ENCODE peak calls at places on chromosomes 4 and X, in four cellular contexts. O, Z, K and Q are unnamed samples.

GRCh38 chrX:55638933-55639332 is 15.7 kb downstream of the FOXR2 start:
- DNase-seq in K (no peak), Z (no peak), O (no peak), Q (no peak)

GRCh38 chr4:37243722-37244582 is 591 bp upstream of the NWD2 start:
- DNase-seq in O (no peak), Z (peak), K (no peak), Q (peak)

GRCh38 chr4:2837904-2838496 is 5.6 kb upstream of the ADD1 start:
- DNase-seq in Z (no peak), O (peak), K (no peak), Q (no peak)

GRCh38 chr4:143482753-143483362 is 30.6 kb upstream of the SMARCA5 start:
- DNase-seq in K (peak), O (peak), Z (peak), Q (peak)

GRCh38 chr4:187006189-187006618 is 282.5 kb upstream of the FAT1 start:
- DNase-seq in O (no peak), Z (no peak), K (peak), Q (no peak)

GRCh38 chr4:72352746-72353145 is 216.3 kb downstream of the ADAMTS3 start:
- DNase-seq in K (no peak), Z (no peak), O (no peak), Q (no peak)

GRCh38 chr4:176044589-176044951 is 21.1 kb upstream of the WDR17 start:
- DNase-seq in O (no peak), K (no peak), Z (no peak), Q (no peak)

GRCh38 chrX:14923761-14924160 is 50.5 kb downstream of the MOSPD2 start:
- DNase-seq in Z (no peak), K (no peak), O (peak), Q (no peak)

GRCh38 chrX:124383367-124383766 is 37.0 kb downstream of the SH2D1A start:
- DNase-seq in O (no peak), K (no peak), Z (no peak), Q (no peak)

GRCh38 chr4:167290684-167291083 is 56.4 kb upstream of the SPOCK3 start:
- DNase-seq in Z (no peak), O (no peak), K (no peak), Q (no peak)

GRCh38 chr4:7020290-7020689 is 22.9 kb upstream of the TADA2B start:
- DNase-seq in Z (no peak), K (no peak), O (no peak), Q (no peak)

GRCh38 chr4:151227731-151228130 is 49.2 kb upstream of the PRSS48 start:
- DNase-seq in K (peak), O (peak), Z (no peak), Q (no peak)

GRCh38 chrX:17291141-17291900 is 83.7 kb upstream of the NHS start:
- DNase-seq in O (no peak), K (no peak), Z (no peak), Q (no peak)

GRCh38 chr4:158255727-158256324 is 45.5 kb downstream of the TMEM144 start:
- DNase-seq in Z (no peak), K (peak), O (peak), Q (peak)

GRCh38 chr4:137823007-137823406 is 290.7 kb upstream of the PCDH18 start:
- DNase-seq in O (no peak), K (no peak), Z (no peak), Q (no peak)

GRCh38 chrX:132831336-132831973 is 127.0 kb downstream of the HS6ST2 start:
- DNase-seq in K (no peak), O (no peak), Z (no peak), Q (no peak)

GRCh38 chr4:126458993-126459392 is 1144.2 kb downstream of the FAT4 start:
- DNase-seq in O (no peak), K (peak), Z (no peak), Q (no peak)

GRCh38 chr4:60400599-60400998 is 799.5 kb upstream of the ADGRL3 start:
- DNase-seq in Z (no peak), O (no peak), K (no peak), Q (no peak)

GRCh38 chr4:7537853-7538252 is 103.1 kb upstream of the PSAPL1 start:
- DNase-seq in Z (no peak), K (no peak), O (no peak), Q (no peak)

GRCh38 chr4:43316813-43317212 is 424.3 kb downstream of the GRXCR1 start:
- DNase-seq in K (no peak), O (no peak), Z (no peak), Q (no peak)

GRCh38 chr4:184506527-184507121 is 32.3 kb upstream of the IRF2 start:
- DNase-seq in O (no peak), Z (peak), K (no peak), Q (no peak)

GRCh38 chr4:89298788-89299152 is 8.8 kb downstream of the GPRIN3 start:
- DNase-seq in O (peak), K (no peak), Z (no peak), Q (no peak)

GRCh38 chr4:173935622-173936405 is 347.7 kb downstream of the FBXO8 start:
- DNase-seq in O (no peak), Z (no peak), K (peak), Q (no peak)

GRCh38 chrX:49309401-49309981 is 6.0 kb downstream of the GAGE10 start:
- DNase-seq in Z (no peak), O (peak), K (no peak), Q (no peak)

GRCh38 chr4:52560844-52561280 is 98.2 kb downstream of the USP46 start:
- DNase-seq in O (peak), K (peak), Z (no peak), Q (no peak)

GRCh38 chr4:99383833-99384392 is 31.4 kb upstream of the ADH1C start:
- DNase-seq in O (no peak), Z (no peak), K (peak), Q (no peak)

GRCh38 chr4:163263601-163264000 is 68.8 kb downstream of the NPY1R start:
- DNase-seq in Z (no peak), K (no peak), O (no peak), Q (no peak)

DNA sequence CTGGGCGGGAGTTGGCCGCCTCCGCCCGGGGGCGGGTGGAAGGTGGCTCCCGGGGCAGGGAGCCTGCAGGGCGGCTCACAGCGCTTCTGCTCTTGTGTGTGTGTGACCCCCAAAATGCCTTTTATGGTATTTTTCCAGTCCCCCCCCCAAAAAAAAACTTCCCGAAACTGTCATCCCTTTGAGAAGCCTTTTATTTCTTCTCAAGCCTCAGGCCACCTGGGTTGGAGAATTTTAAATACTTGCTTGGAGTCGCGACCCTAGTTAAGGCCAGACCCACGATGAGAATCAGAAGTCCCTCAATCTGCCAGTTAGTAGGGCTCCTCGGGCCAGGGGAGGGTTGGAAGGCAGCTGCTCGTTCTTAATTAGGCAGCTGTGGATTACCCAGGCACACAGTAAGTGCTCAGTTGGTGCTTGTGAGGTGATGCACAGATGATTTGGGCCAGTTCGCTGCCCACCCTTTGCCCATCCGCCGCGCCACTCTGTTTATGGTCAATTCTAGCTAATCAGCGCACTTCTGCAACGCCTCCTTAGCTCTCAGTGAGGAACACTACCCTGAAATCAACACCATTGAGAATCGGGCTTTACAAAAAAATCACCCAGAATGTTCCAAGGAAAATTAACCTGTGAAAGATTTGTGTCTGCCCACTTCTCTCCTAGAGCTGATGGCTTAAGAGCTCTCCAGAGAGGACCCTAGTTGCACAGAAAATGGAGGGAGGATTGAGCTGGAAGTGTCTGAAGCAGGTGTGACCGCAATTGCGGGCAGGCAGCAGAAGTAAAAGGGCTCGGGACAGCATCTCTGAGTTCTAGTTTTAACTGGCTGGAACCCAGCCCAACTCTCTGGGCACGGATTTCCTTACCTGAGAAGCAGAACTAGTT is 648 bp upstream of the SCD5 start:
- DNase-seq in K (no peak), O (no peak), Z (no peak), Q (no peak)
- TF ChIP-seq CTCF in K (no peak), O (no peak), Z (no peak), Q (no peak)

DNA sequence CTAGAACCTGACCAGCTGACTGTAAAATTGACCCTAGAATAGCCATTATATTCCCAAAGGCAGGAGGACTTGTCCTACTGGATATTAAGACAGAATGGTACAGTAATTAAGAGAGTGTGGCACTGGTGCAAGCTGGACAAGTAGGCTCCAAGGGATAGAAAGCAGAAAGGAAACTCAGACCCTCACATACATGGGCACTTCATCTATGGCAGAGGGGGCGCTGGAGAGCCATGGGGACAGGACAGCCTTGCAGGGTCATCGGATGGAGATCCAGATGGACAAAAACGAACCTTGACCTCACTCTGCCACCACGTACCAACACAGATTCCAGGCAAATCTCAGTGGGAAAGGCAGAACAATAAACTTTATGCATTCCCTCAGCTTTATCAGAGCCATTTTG is 40.6 kb downstream of the GAB3 start:
- DNase-seq in Z (no peak), O (no peak), K (no peak), Q (no peak)
- TF ChIP-seq CTCF in Z (no peak), O (peak), K (no peak), Q (no peak)

DNA sequence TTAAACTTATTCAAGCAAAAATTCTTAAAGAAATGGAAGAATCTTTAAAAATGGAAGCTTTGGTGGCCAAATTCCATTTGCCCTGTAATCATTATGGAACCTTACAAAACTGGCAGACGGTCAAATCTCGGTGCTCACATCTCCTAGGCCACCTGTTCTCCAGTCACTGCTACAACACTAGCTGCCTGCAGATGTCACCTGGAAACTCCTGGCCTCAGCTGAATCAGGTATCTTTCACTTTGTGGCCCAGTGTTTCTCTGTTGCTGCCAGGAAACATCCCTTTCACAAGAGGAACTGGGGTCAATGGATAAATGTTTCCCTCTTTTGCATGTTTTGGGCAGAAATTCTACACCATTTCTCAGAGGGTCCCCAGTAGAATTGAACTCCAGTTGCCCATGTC is 4.2 kb upstream of the CXCL3 start:
- DNase-seq in K (no peak), O (no peak), Z (no peak), Q (peak)
- TF ChIP-seq CTCF in K (no peak), O (no peak), Z (no peak), Q (no peak)

DNA sequence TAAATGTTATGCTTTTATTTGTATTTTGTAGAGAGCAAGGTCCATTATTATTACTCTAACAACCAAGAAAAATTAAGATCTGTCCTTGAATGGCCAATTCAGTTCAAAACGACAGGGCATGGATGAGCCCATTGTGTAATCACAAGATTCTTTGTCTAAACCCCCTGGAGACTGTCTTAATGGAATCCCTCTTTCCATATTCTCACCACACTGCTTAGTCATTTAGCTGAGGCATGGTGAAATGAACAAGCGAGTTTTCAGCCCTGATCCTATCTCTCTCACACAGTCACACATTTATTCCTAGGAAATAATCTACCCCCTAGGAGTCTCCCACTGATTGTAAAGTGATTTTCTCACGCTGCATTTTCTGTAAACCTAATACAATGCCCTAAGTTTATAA is 119.9 kb upstream of the PCDH7 start:
- DNase-seq in K (no peak), O (no peak), Z (no peak), Q (no peak)
- TF ChIP-seq CTCF in K (no peak), O (no peak), Z (no peak), Q (no peak)

DNA sequence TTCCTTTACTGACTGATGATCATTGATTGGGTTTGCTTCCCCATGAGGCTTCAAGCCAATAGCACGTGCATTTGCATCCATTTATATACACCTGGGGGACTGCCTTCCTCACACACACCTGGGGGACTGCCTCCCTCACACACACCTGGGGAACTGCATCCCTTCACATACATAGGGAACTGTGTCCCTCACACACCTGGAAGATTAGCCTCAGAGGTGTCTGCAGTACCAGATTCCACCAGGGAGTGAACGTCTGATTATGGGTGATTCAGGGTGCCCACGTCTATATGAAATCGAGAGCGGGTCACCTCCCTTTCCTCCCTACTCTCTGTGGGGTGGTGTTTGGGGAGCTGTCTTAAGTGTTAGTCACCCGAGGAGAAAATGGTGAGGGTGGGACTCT is 16.9 kb downstream of the CD99 start:
- DNase-seq in O (no peak), K (no peak), Z (no peak), Q (no peak)
- TF ChIP-seq CTCF in O (peak), K (no peak), Z (no peak), Q (no peak)

DNA sequence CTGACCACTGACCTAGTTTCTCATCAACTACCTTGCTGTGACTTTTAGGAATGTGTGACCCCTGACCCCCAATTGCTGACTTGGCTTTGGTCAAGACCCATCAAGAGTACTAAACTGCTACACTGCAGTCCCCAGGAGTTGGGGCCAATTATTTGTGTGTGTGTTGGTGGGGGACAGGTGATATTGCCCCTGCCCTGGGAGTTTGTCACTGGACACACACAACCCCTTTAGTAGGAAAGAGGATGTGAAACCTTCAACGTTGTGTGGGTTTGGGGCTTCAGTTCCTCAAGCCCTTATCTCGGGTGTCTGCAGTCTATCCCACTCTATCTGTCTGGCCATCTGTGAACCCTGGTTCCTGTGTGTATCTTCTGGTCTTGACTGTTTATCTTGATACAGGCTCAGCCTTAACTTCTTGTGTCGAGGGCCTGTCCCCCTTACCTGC is 6.5 kb downstream of the SASH3 start:
- DNase-seq in O (no peak), K (no peak), Z (peak), Q (no peak)
- TF ChIP-seq CTCF in O (no peak), K (no peak), Z (no peak), Q (no peak)